ENCODE peak calls at places on chromosomes 7 and 10, in nine cellular contexts. M, F, Y, I, U, D, A, V and P are unnamed samples.
A peak's percentile ranks its signal among the peaks of the same experiment; 100 is the strongest.

GRCh38 chr10:637771-638195 is 51.7 kb downstream of the DIP2C start:
- DNase-seq in M (no peak), F (no peak), Y (no peak), I (no peak), U (no peak), D (no peak), A (no peak), V (no peak), P (no peak)

GRCh38 chr10:129448539-129448938 is 18.5 kb upstream of the MGMT start:
- DNase-seq in M (no peak), F (no peak), Y (no peak), I (no peak), U (no peak), D (no peak), A (no peak), V (no peak), P (no peak)

GRCh38 chr7:151137841-151138540 is 29.5 kb downstream of the GBX1 start:
- DNase-seq in M (no peak), F (no peak), Y (no peak), I (no peak), U (no peak), D (peak; percentile 38), A (peak; percentile 61), V (peak; percentile 73), P (no peak)

GRCh38 chr7:50327443-50327842 is 22.9 kb downstream of the IKZF1 start:
- DNase-seq in M (no peak), F (no peak), Y (no peak), I (no peak), U (no peak), D (no peak), A (no peak), V (no peak), P (no peak)

GRCh38 chr10:12975266-12975665 is 26.2 kb downstream of the CCDC3 start:
- DNase-seq in M (no peak), F (peak; percentile 12), Y (no peak), I (no peak), U (no peak), D (no peak), A (no peak), V (peak; percentile 65), P (no peak)

GRCh38 chr10:70558871-70559810 is 43.4 kb downstream of the PRF1 start:
- DNase-seq in M (no peak), F (peak; percentile 94), Y (peak; percentile 38), I (peak; percentile 53), U (no peak), D (peak; percentile 68), A (peak; percentile 85), V (peak; percentile 89), P (peak; percentile 80)

GRCh38 chr7:151859111-151859947 is 17.6 kb downstream of the PRKAG2 start:
- DNase-seq in M (no peak), F (no peak), Y (no peak), I (no peak), U (no peak), D (peak; percentile 38), A (peak; percentile 43), V (no peak), P (peak; percentile 28)

GRCh38 chr10:110531687-110532086 is 34.0 kb downstream of the DUSP5 start:
- DNase-seq in M (no peak), F (no peak), Y (no peak), I (no peak), U (no peak), D (no peak), A (no peak), V (peak; percentile 41), P (no peak)

GRCh38 chr10:131002031-131002861 is 309.3 kb downstream of the TCERG1L start:
- DNase-seq in M (no peak), F (no peak), Y (no peak), I (no peak), U (no peak), D (no peak), A (no peak), V (no peak), P (no peak)

GRCh38 chr7:103640031-103640779 is 194.2 kb upstream of the SLC26A5 start:
- DNase-seq in M (no peak), F (no peak), Y (no peak), I (no peak), U (no peak), D (no peak), A (no peak), V (no peak), P (no peak)

GRCh38 chr10:88227342-88228018 is 355.6 kb downstream of the RNLS start:
- DNase-seq in M (no peak), F (peak; percentile 50), Y (peak; percentile 35), I (no peak), U (no peak), D (no peak), A (no peak), V (no peak), P (no peak)

GRCh38 chr10:121764241-121764942 is 163.4 kb downstream of the ATE1 start:
- DNase-seq in M (no peak), F (no peak), Y (no peak), I (no peak), U (no peak), D (no peak), A (no peak), V (no peak), P (no peak)
- H3K27ac ChIP-seq in M (no peak overlapping the region), F (no peak overlapping the region), Y (no peak overlapping the region), I (no peak overlapping the region), U (no peak overlapping the region), D (no peak overlapping the region), A (no peak overlapping the region), V (no peak overlapping the region), P (no peak overlapping the region)

GRCh38 chr7:64078699-64078994 is 33.4 kb downstream of the ZNF727 start:
- DNase-seq in M (no peak), F (no peak), Y (no peak), I (no peak), U (no peak), D (no peak), A (no peak), V (no peak), P (no peak)
- H3K36me3 ChIP-seq in M (no peaks in the 10 kb centered on the region), F (no peaks in the 10 kb centered on the region), Y (no peaks in the 10 kb centered on the region), I (no peaks in the 10 kb centered on the region), U (no peaks in the 10 kb centered on the region), D (no peaks in the 10 kb centered on the region), A (no peaks in the 10 kb centered on the region), V (no peaks in the 10 kb centered on the region), P (no peaks in the 10 kb centered on the region)

GRCh38 chr10:79245539-79246208 is 101.6 kb upstream of the PPIF start:
- DNase-seq in M (no peak), F (no peak), Y (no peak), I (no peak), U (no peak), D (no peak), A (no peak), V (no peak), P (no peak)

GRCh38 chr10:79243211-79244067 is 103.8 kb upstream of the PPIF start:
- DNase-seq in M (no peak), F (no peak), Y (peak; percentile 59), I (peak; percentile 87), U (peak; percentile 71), D (peak; percentile 64), A (peak; percentile 77), V (peak; percentile 87), P (peak; percentile 37)

GRCh38 chr10:79246209-79246581 is 101.1 kb upstream of the PPIF start:
- DNase-seq in M (no peak), F (no peak), Y (no peak), I (no peak), U (no peak), D (no peak), A (no peak), V (no peak), P (no peak)

GRCh38 chr10:79244068-79244442 is 103.2 kb upstream of the PPIF start:
- DNase-seq in M (no peak), F (no peak), Y (no peak), I (no peak), U (no peak), D (no peak), A (peak; percentile 57), V (no peak), P (no peak)

DNA sequence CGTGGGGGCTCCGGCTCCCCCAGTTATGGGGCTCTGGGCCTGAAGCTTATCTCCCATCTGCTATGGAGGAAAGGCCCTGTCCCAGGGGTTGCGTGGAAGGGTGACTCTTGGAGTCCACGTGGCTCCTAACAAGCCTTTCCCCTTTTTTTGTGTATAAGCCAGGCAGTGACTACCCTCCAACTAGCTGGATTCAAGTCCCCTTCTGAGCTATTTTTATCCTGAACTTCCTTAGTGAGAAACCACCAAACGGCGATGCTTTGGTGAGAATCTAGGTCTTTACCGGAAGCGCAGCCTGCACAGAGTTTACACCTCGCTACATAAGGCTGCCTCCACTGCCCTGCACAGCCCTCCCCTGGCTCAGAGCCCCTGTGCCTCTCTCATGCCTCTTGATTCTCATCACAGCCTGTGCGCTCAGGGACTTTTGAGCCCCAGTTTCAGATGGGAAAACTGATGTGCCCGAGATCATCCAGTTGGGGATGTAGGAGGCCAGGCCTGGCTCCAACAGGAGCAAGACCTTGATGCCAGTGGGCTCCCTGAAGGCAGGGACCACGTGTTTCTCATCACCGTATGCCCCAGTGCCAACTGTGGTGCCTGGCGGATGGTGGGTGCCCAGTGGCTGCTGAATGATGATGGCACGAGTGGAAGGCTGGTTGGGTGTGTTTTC is 102.3 kb upstream of the PPIF start:
- DNase-seq in M (no peak), F (no peak), Y (peak; percentile 17), I (peak; percentile 81), U (no peak), D (no peak), A (no peak), V (no peak), P (no peak)
- H3K4me1 ChIP-seq in M (peaks cover 13% of the 10 kb centered on the region), F (peaks cover 1% of the 10 kb centered on the region), Y (peaks cover 64% of the 10 kb centered on the region), I (peaks cover 62% of the 10 kb centered on the region), U (peaks cover 26% of the 10 kb centered on the region), D (peaks cover 87% of the 10 kb centered on the region), A (peaks cover 85% of the 10 kb centered on the region), V (peaks cover 12% of the 10 kb centered on the region), P (peaks cover 71% of the 10 kb centered on the region)

GRCh38 chr7:27640914-27641570 is 21.6 kb downstream of the HIBADH start:
- DNase-seq in M (peak; percentile 96), F (no peak), Y (no peak), I (no peak), U (no peak), D (no peak), A (no peak), V (no peak), P (no peak)

GRCh38 chr7:27647489-27647888 is 15.2 kb downstream of the HIBADH start:
- DNase-seq in M (no peak), F (no peak), Y (peak; percentile 19), I (no peak), U (no peak), D (no peak), A (no peak), V (no peak), P (no peak)

GRCh38 chr7:27641576-27642230 is 21.0 kb downstream of the HIBADH start:
- DNase-seq in M (no peak), F (no peak), Y (no peak), I (no peak), U (no peak), D (no peak), A (no peak), V (no peak), P (no peak)

GRCh38 chr7:27647052-27647451 is 15.6 kb downstream of the HIBADH start:
- DNase-seq in M (peak; percentile 78), F (no peak), Y (peak; percentile 80), I (no peak), U (no peak), D (no peak), A (no peak), V (no peak), P (no peak)

DNA sequence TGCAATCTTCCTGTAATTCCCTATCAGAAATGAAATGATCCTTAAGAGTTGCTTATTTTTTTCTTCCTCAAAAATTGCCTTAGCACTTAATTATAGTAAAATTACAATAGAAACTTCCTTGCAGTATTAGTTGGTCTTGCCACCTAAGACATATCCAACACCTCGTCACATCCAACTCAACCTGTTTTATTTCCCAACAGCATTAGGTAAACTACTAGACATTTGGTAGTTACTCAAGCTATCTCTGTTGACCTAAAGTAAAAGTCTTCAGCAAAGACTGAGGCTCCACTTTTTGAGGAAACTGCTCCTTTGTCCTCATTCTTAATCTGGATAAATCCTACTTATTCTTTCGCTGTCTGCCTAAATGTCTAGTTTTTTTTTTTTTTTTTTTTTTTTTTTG is 20.4 kb downstream of the HIBADH start:
- DNase-seq in M (peak; percentile 79), F (no peak), Y (no peak), I (no peak), U (no peak), D (no peak), A (no peak), V (no peak), P (no peak)
- H3K27ac ChIP-seq in M (peak overlapping the region; percentile 90), F (no peak overlapping the region), Y (peak overlapping the region; percentile 61), I (no peak overlapping the region), U (no peak overlapping the region), D (no peak overlapping the region), A (no peak overlapping the region), V (no peak overlapping the region), P (no peak overlapping the region)